ENCODE peak calls at places on chromosomes 13 and 19, in five cellular contexts. C is left kidney; D is AG08395; R is activated effector memory CD4-positive, alpha-beta T cell treated with Interleukin-2 at 50 U/mL for 16 hours; S is stimulated activated CD4-positive, alpha-beta T cell treated with anti-CD3 and anti-CD28 coated beads, Interleukin-1b, Interleukin-23, amount 100 ng/mL, for 4 hours. M is an unnamed sample.

GRCh38 chr19:41887711-41888382 is 4.9 kb downstream of the ARHGEF1 start:
- DNase-seq in R (peak), C (peak), S (peak), D (no peak), M (no peak)

GRCh38 chr19:18967358-18968146 is 26.5 kb upstream of the HOMER3 start:
- DNase-seq in C (peak), S (no peak), D (peak), R (no peak), M (peak)

GRCh38 chr19:1069009-1069779 is 2.2 kb downstream of the ARHGAP45 start:
- DNase-seq in R (peak), C (no peak), S (no peak), D (no peak), M (peak)

GRCh38 chr13:50894504-50894903 is 15.1 kb upstream of the RNASEH2B start:
- DNase-seq in S (no peak), R (no peak), C (peak), D (no peak), M (no peak)

GRCh38 chr19:18348171-18348570 is 7.8 kb downstream of the PGPEP1 start:
- DNase-seq in R (no peak), S (no peak), C (no peak), D (no peak), M (no peak)

GRCh38 chr13:113783482-113783881 is 24.5 kb downstream of the TMEM255B start:
- DNase-seq in D (no peak), R (no peak), S (no peak), C (no peak), M (no peak)

GRCh38 chr13:77979721-77980377 is 61.2 kb upstream of the EDNRB start:
- DNase-seq in R (no peak), S (no peak), D (no peak), C (no peak), M (peak)

GRCh38 chr13:112845511-112846144 is 123.4 kb upstream of the MCF2L start:
- DNase-seq in C (no peak), R (no peak), S (no peak), D (no peak), M (no peak)

GRCh38 chr13:78852709-78853108 is 193.8 kb upstream of the OBI1 start:
- DNase-seq in C (no peak), R (no peak), S (no peak), D (no peak), M (no peak)

GRCh38 chr13:33441015-33441414 is 155.5 kb upstream of the STARD13 start:
- DNase-seq in D (no peak), R (no peak), C (peak), S (no peak), M (peak)

GRCh38 chr19:751501-752341 is 809 bp downstream of the MISP start:
- DNase-seq in C (peak), D (peak), S (no peak), R (no peak), M (peak)

GRCh38 chr19:55172741-55173140 is 6.3 kb upstream of the DNAAF3 start:
- DNase-seq in D (peak), C (no peak), R (no peak), S (no peak), M (peak)

GRCh38 chr19:38172001-38172400 is 52.0 kb downstream of the DPF1 start:
- DNase-seq in R (no peak), S (no peak), D (no peak), C (no peak), M (no peak)

GRCh38 chr13:101325423-101325822 is 90.9 kb downstream of the NALCN start:
- DNase-seq in C (peak), D (no peak), S (no peak), R (no peak), M (no peak)

GRCh38 chr13:93425411-93425810 is 198.8 kb downstream of the GPC6 start:
- DNase-seq in C (peak), R (no peak), S (no peak), D (no peak), M (peak)

GRCh38 chr19:23917856-23918255 is 3.2 kb downstream of the ZNF726 start:
- DNase-seq in S (no peak), C (peak), R (no peak), D (no peak), M (no peak)

GRCh38 chr13:59497845-59498244 is 665.9 kb downstream of the DIAPH3 start:
- DNase-seq in R (no peak), D (no peak), S (no peak), C (no peak), M (no peak)

GRCh38 chr13:84684048-84684662 is 801.9 kb upstream of the SLITRK1 start:
- DNase-seq in C (no peak), R (no peak), D (no peak), S (no peak), M (no peak)

GRCh38 chr13:64371045-64371444 is 2859.1 kb downstream of the PCDH9 start:
- DNase-seq in S (no peak), R (no peak), C (no peak), D (no peak), M (no peak)

GRCh38 chr19:40594657-40595077 is 6.5 kb upstream of the LTBP4 start:
- DNase-seq in C (no peak), S (no peak), R (no peak), D (peak), M (no peak)

GRCh38 chr13:99085139-99085845 is 107.4 kb upstream of the DOCK9 start:
- DNase-seq in S (no peak), C (peak), R (peak), D (peak), M (no peak)

GRCh38 chr13:74210693-74211393 is 76.6 kb upstream of the KLF12 start:
- DNase-seq in S (no peak), D (peak), C (no peak), R (no peak), M (peak)

GRCh38 chr19:29379257-29379986 is 146.4 kb upstream of the VSTM2B start:
- DNase-seq in S (no peak), R (no peak), D (no peak), C (no peak), M (no peak)

GRCh38 chr19:50322234-50322633 is 6.9 kb downstream of the KCNC3 start:
- DNase-seq in S (no peak), C (no peak), D (no peak), R (no peak), M (no peak)

M was measured in fibroblast of gingiva.